ENCODE peak calls at places on chromosomes 1 and 21, in four cellular contexts. Z is IMR-90, U is neuronal stem cell, R is mesenchymal stem cell. Q is an unnamed sample.
A peak's percentile ranks its signal among the peaks of the same experiment; 100 is the strongest.

GRCh38 chr1:232414100-232414499 is 215.8 kb downstream of the SIPA1L2 start:
- DNase-seq in R (no peak), Z (no peak), U (no peak), Q (no peak)

GRCh38 chr1:28860332-28861073 is 48.5 kb downstream of the OPRD1 start:
- DNase-seq in R (peak; percentile 6), U (no peak), Z (no peak), Q (no peak)

GRCh38 chr1:3018576-3018975 is 2.7 kb upstream of the ACTRT2 start:
- DNase-seq in U (no peak), Z (no peak), R (no peak), Q (no peak)

GRCh38 chr1:32014199-32014936 is 700 bp downstream of the KHDRBS1 start:
- DNase-seq in Z (peak; percentile 36), U (peak; percentile 20), R (peak; percentile 69), Q (peak; percentile 39)

GRCh38 chr1:88698140-88698539 is 14.1 kb downstream of the PKN2 start:
- DNase-seq in U (no peak), R (peak; percentile 67), Z (peak; percentile 23), Q (no peak)

GRCh38 chr1:22889213-22889827 is 83.3 kb downstream of the LACTBL1 start:
- DNase-seq in U (no peak), R (peak; percentile 54), Z (peak; percentile 51), Q (no peak)

GRCh38 chr1:183932412-183932811 is 105.1 kb downstream of the COLGALT2 start:
- DNase-seq in U (no peak), R (no peak), Z (peak; percentile 90), Q (no peak)

GRCh38 chr1:119593836-119594235 is 54.2 kb downstream of the ZNF697 start:
- DNase-seq in Z (no peak), R (no peak), U (no peak), Q (no peak)

GRCh38 chr1:118077331-118078055 is 107.5 kb downstream of the SPAG17 start:
- DNase-seq in R (peak; percentile 21), U (peak; percentile 5), Z (peak; percentile 44), Q (peak; percentile 32)

GRCh38 chr1:155648207-155649147 is 38.5 kb downstream of the MSTO1 start:
- DNase-seq in Z (peak; percentile 94), R (peak; percentile 98), U (peak; percentile 42), Q (peak; percentile 40)

GRCh38 chr1:245657371-245657770 is 502.6 kb downstream of the KIF26B start:
- DNase-seq in U (no peak), Z (no peak), R (no peak), Q (peak; percentile 43)

GRCh38 chr21:25862596-25862995 is 127.8 kb downstream of the GABPA start:
- DNase-seq in R (peak; percentile 28), Z (peak; percentile 39), U (no peak), Q (no peak)

GRCh38 chr21:33286076-33286475 is 19.9 kb downstream of the IL10RB start:
- DNase-seq in R (no peak), U (no peak), Z (no peak), Q (no peak)

GRCh38 chr1:195970209-195970608 is 638.0 kb downstream of the KCNT2 start:
- DNase-seq in Z (no peak), U (no peak), R (no peak), Q (no peak)

GRCh38 chr1:112877741-112878140 is 78.3 kb downstream of the SLC16A1 start:
- DNase-seq in R (no peak), U (no peak), Z (peak; percentile 36), Q (no peak)

GRCh38 chr21:44089001-44089911 is 17.9 kb upstream of the PWP2 start:
- DNase-seq in U (no peak), R (no peak), Z (no peak), Q (no peak)

GRCh38 chr1:207333620-207334019 is 12.1 kb downstream of the CD55 start:
- DNase-seq in U (no peak), Z (no peak), R (no peak), Q (no peak)

GRCh38 chr1:230327892-230328284 is 98.2 kb downstream of the PGBD5 start:
- DNase-seq in R (peak; percentile 42), Z (no peak), U (no peak), Q (peak; percentile 61)

GRCh38 chr21:37712204-37712934 is 203.9 kb downstream of the KCNJ6 start:
- DNase-seq in Z (peak; percentile 73), R (peak; percentile 85), U (peak; percentile 61), Q (peak; percentile 76)

DNA sequence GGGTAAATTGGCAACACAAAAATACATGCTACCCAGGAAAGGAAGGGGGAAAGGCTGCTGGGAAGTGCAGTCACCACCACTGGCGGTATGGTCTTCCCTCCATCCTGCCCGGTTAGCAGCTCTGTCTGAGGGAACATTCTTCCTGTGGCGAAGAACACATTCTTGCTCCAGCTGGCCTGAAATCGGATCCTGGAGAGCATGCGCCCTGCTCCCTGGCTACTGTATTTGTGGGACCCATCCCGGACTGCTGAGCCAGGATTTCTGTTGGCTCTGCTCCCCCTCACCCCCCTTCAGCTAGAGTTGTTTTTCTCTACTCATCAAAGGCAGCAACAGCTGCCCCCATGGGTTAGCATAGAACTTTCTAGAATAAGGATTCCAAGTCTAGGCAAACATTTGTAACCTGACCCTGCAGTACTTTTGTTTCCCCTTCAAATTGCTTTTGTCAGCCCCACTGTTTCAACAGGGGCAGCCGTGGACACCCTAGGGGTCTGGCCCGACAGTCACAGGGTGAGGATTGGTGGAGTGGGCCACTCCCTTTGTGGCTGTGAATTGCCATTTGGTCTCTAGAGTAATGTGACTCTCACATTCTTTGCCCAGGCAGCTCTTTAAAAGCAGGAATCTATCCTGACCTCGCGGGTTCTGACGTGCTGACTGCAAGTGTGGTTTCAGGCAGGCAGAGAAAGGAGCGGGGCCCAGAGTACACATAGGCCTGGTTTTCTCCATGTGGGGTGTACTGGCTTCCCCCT is 157.7 kb downstream of the TOMM20 start:
- DNase-seq in Z (peak; percentile 98), U (no peak), R (peak; percentile 98), Q (peak; percentile 70)
- H3K23ac ChIP-seq in Z (peak overlapping the region; percentile 92), U (no peak overlapping the region), R (no peak overlapping the region), Q (no peak overlapping the region)

GRCh38 chr1:161084205-161084988 is 5.0 kb downstream of the NECTIN4 start:
- DNase-seq in Z (peak; percentile 23), U (no peak), R (peak; percentile 23), Q (no peak)
- H3K14ac ChIP-seq in Z (peak overlapping the region; percentile 20), U (no peak overlapping the region), R (no peak overlapping the region), Q (no peak overlapping the region)

GRCh38 chr1:211326528-211327340 is at the start of gene TRAF5:
- DNase-seq in U (peak; percentile 36), R (peak; percentile 57), Z (peak; percentile 55), Q (peak; percentile 67)

GRCh38 chr1:211328084-211328694 is 1.6 kb downstream of the TRAF5 start:
- DNase-seq in R (no peak), U (no peak), Z (no peak), Q (peak; percentile 17)

GRCh38 chr1:211326140-211326527 is 499 bp upstream of the TRAF5 start:
- DNase-seq in U (no peak), R (no peak), Z (no peak), Q (no peak)

GRCh38 chr1:211328866-211329265 is 2.2 kb downstream of the TRAF5 start:
- DNase-seq in U (no peak), Z (no peak), R (no peak), Q (peak; percentile 17)

GRCh38 chr1:211327341-211327921 is 798 bp downstream of the TRAF5 start:
- DNase-seq in U (no peak), Z (peak; percentile 71), R (peak; percentile 79), Q (peak; percentile 52)
- H3K23ac ChIP-seq in U (peak overlapping the region; percentile 86), Z (peak overlapping the region; percentile 97), R (no peak overlapping the region), Q (no peak overlapping the region)

DNA sequence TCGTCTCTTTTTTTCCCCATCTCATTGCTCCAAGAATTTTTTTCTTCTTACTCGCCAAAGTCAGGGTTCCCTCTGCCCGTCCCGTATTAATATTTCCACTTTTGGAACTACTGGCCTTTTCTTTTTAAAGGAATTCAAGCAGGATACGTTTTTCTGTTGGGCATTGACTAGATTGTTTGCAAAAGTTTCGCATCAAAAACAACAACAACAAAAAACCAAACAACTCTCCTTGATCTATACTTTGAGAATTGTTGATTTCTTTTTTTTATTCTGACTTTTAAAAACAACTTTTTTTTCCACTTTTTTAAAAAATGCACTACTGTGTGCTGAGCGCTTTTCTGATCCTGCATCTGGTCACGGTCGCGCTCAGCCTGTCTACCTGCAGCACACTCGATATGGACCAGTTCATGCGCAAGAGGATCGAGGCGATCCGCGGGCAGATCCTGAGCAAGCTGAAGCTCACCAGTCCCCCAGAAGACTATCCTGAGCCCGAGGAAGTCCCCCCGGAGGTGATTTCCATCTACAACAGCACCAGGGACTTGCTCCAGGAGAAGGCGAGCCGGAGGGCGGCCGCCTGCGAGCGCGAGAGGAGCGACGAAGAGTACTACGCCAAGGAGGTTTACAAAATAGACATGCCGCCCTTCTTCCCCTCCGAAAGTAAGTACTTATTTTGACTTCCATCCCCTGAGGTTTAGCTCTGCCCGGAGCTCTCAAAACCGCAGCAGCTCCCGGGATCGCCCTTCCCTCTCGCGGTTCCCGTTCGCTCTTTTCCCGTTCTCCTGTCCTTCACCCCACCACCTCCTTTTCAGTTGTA is 1.5 kb downstream of the TGFB2 start:
- DNase-seq in R (peak; percentile 61), Z (peak; percentile 37), U (no peak), Q (peak; percentile 46)
- H3K14ac ChIP-seq in R (no peak overlapping the region), Z (peak overlapping the region; percentile 86), U (no peak overlapping the region), Q (no peak overlapping the region)

Q was measured in H9.